ENCODE peak calls at places on chromosome 1, in seven cellular contexts. E is fibroblast of the aortic adventitia, H is progenitor cell of endocrine pancreas, P is fibroblast of pulmonary artery, F is fibroblast of mammary gland, Z is mucosa of descending colon, T is A549. J is an unnamed sample.

GRCh38 chr1:1433804-1434130 is 1.7 kb upstream of the VWA1 start:
- DNase-seq in E (peak), H (no peak), P (peak), F (peak), Z (peak), T (no peak), J (peak)

GRCh38 chr1:101237229-101237837 is 514 bp downstream of the S1PR1 start:
- DNase-seq in E (peak), H (no peak), P (peak), F (peak), Z (no peak), T (no peak), J (no peak)

GRCh38 chr1:74790453-74790852 is 57.5 kb downstream of the TYW3 start:
- DNase-seq in E (no peak), H (no peak), P (no peak), F (no peak), Z (no peak), T (no peak), J (no peak)

GRCh38 chr1:4023678-4024077 is 123.6 kb upstream of the C1orf174 start:
- DNase-seq in E (no peak), H (no peak), P (no peak), F (no peak), Z (no peak), T (no peak), J (no peak)

GRCh38 chr1:21517660-21518480 is 8.6 kb downstream of the ALPL start:
- DNase-seq in E (no peak), H (no peak), P (no peak), F (no peak), Z (no peak), T (no peak), J (no peak)

GRCh38 chr1:163922743-163923186 is 601.0 kb downstream of the NUF2 start:
- DNase-seq in E (peak), H (no peak), P (peak), F (peak), Z (no peak), T (no peak), J (no peak)

GRCh38 chr1:37325509-37326437 is 148.6 kb upstream of the ZC3H12A start:
- DNase-seq in E (no peak), H (no peak), P (no peak), F (no peak), Z (no peak), T (no peak), J (no peak)

GRCh38 chr1:110914676-110915075 is 41.7 kb downstream of the CD53 start:
- DNase-seq in E (no peak), H (no peak), P (no peak), F (no peak), Z (no peak), T (no peak), J (no peak)

GRCh38 chr1:207241164-207241934 is 80.1 kb upstream of the CD55 start:
- DNase-seq in E (peak), H (no peak), P (no peak), F (no peak), Z (no peak), T (peak), J (peak)

GRCh38 chr1:181714428-181714827 is 231.1 kb downstream of the CACNA1E start:
- DNase-seq in E (no peak), H (no peak), P (no peak), F (no peak), Z (no peak), T (no peak), J (no peak)

GRCh38 chr1:147168626-147169058 is 3.6 kb downstream of the PRKAB2 start:
- DNase-seq in E (peak), H (no peak), P (peak), F (peak), Z (peak), T (no peak), J (peak)

GRCh38 chr1:206685749-206686485 is 1.2 kb downstream of the MAPKAPK2 start:
- DNase-seq in E (peak), H (peak), P (peak), F (peak), Z (peak), T (peak), J (peak)

GRCh38 chr1:172674831-172675613 is 16.1 kb downstream of the FASLG start:
- DNase-seq in E (peak), H (no peak), P (no peak), F (no peak), Z (no peak), T (no peak), J (no peak)

GRCh38 chr1:97071163-97071562 is 349.6 kb downstream of the PTBP2 start:
- DNase-seq in E (peak), H (no peak), P (no peak), F (peak), Z (no peak), T (no peak), J (no peak)

GRCh38 chr1:116574581-116575291 is 3.9 kb upstream of the CD58 start:
- DNase-seq in E (peak), H (peak), P (peak), F (peak), Z (peak), T (peak), J (peak)

GRCh38 chr1:180603850-180604226 is 28.0 kb upstream of the XPR1 start:
- DNase-seq in E (no peak), H (no peak), P (no peak), F (no peak), Z (no peak), T (no peak), J (no peak)

GRCh38 chr1:154807048-154807591 is 63.0 kb downstream of the KCNN3 start:
- DNase-seq in E (no peak), H (no peak), P (no peak), F (no peak), Z (no peak), T (no peak), J (no peak)
- TF ChIP-seq CTCF in E (no peak), H (no peak), P (no peak), F (no peak), Z (no peak), T (no peak), J (no peak)

GRCh38 chr1:220217383-220217988 is 54.8 kb downstream of the RAB3GAP2 start:
- DNase-seq in E (no peak), H (no peak), P (no peak), F (no peak), Z (no peak), T (peak), J (peak)
- TF ChIP-seq CTCF in E (peak), H (peak), P (peak), F (peak), Z (peak), T (peak), J (no peak)

GRCh38 chr1:30232288-30232899 is 491.0 kb downstream of the MATN1 start:
- DNase-seq in E (no peak), H (no peak), P (no peak), F (peak), Z (no peak), T (peak), J (peak)
- TF ChIP-seq CTCF in E (peak), H (peak), P (peak), F (peak), Z (peak), T (peak), J (peak)

GRCh38 chr1:75991497-75992114 is 59.4 kb upstream of the ASB17 start:
- DNase-seq in E (peak), H (peak), P (peak), F (peak), Z (peak), T (peak), J (peak)
- TF ChIP-seq CTCF in E (peak), H (peak), P (peak), F (peak), Z (peak), T (peak), J (peak)

DNA sequence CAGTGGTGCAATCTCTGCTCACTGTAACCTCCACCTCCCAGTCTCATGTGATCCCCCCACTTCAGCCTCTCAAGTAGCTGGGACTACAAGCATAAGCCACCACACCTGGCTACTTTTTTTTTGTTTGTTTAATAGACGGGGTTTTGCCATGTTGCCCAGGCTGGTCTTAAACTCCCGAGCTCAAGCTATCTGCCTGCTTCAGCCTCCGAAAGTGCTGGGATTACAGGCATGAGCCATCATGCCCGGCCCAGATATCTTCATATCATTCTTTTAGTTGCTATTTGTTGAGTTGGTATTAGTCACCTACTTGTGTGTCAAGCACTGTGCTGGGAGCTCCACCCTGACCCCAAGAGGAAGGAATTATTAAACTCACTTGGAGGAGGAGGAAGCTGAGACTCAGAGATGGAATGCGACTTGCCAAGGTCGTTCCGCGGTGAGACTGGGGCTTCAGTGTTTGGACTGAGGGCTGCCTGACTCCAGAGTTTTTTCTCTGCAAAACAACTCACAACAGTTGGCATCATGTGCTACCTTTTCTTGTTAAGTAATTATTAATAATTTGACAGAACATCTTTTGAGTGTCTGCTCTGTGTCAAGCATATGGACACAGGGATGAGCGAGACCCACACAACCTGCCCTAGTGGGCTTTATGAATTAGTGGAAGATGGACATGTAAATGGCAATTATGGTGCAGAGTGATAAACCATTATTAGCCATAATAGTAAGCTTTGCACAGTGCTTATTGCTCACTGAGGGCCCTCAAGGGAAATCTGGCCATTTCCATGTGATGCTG is 132.0 kb downstream of the FOXD2 start:
- DNase-seq in E (peak), H (no peak), P (peak), F (peak), Z (peak), T (peak), J (peak)
- TF ChIP-seq CTCF in E (peak), H (peak), P (peak), F (peak), Z (no peak), T (peak), J (no peak)

DNA sequence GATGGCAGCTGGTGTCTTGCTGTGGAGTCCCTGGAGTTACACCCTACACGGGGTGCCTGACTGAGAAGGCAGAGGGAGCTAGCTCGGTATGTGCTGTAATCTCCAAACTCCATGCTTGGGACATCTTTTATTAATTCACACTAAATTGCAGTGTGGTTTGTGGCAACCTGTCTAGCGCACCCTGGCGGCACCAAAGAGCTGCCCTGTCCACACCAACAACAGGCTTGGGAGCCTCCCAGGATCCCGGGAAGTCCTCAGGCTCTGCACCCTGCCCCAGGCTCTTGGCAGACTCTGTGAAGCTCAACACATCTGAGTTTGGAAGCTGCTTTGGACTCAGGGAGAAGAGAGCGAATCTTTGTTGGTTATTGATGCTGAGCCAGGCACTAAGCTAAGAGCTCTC is 138.9 kb downstream of the IGSF21 start:
- DNase-seq in E (no peak), H (no peak), P (no peak), F (no peak), Z (no peak), T (peak), J (peak)
- TF ChIP-seq CTCF in E (no peak), H (no peak), P (no peak), F (no peak), Z (no peak), T (peak), J (no peak)

J was measured in Calu3.